ENCODE peak calls at places on chromosome 1, in ten cellular contexts. Y is neural progenitor cell, S is LNCaP clone FGC, L is fibroblast of mammary gland, U is spleen, K is psoas muscle, R is pancreas, T is ovary, C is Peyer's patch, J is brain microvascular endothelial cell. Q is an unnamed sample.

GRCh38 chr1:246815693-246816270 is 91.6 kb downstream of the SCCPDH start:
- DNase-seq in S (no peak), U (no peak), L (peak; percentile 76), R (no peak), Y (no peak), J (no peak), K (no peak), T (no peak), C (no peak), Q (no peak)

GRCh38 chr1:184716158-184716557 is 38.5 kb downstream of the EDEM3 start:
- DNase-seq in K (no peak), C (no peak), S (no peak), J (no peak), U (no peak), R (no peak), T (no peak), L (no peak), Y (no peak), Q (no peak)

GRCh38 chr1:75616436-75617433 is 5.8 kb upstream of the SLC44A5 start:
- DNase-seq in T (peak; percentile 20), R (no peak), C (peak; percentile 46), Y (peak; percentile 75), J (peak; percentile 34), S (no peak), K (no peak), U (peak; percentile 74), L (peak; percentile 20), Q (peak; percentile 63)

GRCh38 chr1:35763211-35763610 is 6.6 kb downstream of the CLSPN start:
- DNase-seq in C (no peak), R (no peak), L (no peak), U (no peak), J (no peak), T (no peak), S (no peak), K (no peak), Y (no peak), Q (no peak)

GRCh38 chr1:232045134-232045533 is 418.5 kb downstream of the DISC1 start:
- DNase-seq in J (no peak), Y (peak; percentile 31), T (no peak), R (no peak), L (no peak), S (no peak), K (no peak), U (no peak), C (no peak), Q (no peak)

GRCh38 chr1:3717715-3718601 is 34.3 kb upstream of the CCDC27 start:
- DNase-seq in L (no peak), U (no peak), S (no peak), T (no peak), K (no peak), J (no peak), R (no peak), Y (peak; percentile 88), C (no peak), Q (no peak)

GRCh38 chr1:37020653-37021277 is 13.6 kb downstream of the GRIK3 start:
- DNase-seq in C (no peak), U (no peak), K (no peak), R (no peak), Y (peak; percentile 89), T (no peak), L (no peak), S (no peak), J (no peak), Q (no peak)

GRCh38 chr1:12460121-12460520 is 157.9 kb downstream of the DHRS3 start:
- DNase-seq in T (no peak), C (no peak), K (no peak), L (no peak), U (no peak), J (no peak), R (peak; percentile 67), Y (no peak), S (no peak), Q (no peak)

GRCh38 chr1:8017495-8018310 is 8.4 kb downstream of the ERRFI1 start:
- DNase-seq in R (no peak), K (peak; percentile 37), S (peak; percentile 61), J (no peak), Y (peak; percentile 48), T (no peak), C (no peak), L (peak; percentile 71), U (no peak), Q (no peak)

DNA sequence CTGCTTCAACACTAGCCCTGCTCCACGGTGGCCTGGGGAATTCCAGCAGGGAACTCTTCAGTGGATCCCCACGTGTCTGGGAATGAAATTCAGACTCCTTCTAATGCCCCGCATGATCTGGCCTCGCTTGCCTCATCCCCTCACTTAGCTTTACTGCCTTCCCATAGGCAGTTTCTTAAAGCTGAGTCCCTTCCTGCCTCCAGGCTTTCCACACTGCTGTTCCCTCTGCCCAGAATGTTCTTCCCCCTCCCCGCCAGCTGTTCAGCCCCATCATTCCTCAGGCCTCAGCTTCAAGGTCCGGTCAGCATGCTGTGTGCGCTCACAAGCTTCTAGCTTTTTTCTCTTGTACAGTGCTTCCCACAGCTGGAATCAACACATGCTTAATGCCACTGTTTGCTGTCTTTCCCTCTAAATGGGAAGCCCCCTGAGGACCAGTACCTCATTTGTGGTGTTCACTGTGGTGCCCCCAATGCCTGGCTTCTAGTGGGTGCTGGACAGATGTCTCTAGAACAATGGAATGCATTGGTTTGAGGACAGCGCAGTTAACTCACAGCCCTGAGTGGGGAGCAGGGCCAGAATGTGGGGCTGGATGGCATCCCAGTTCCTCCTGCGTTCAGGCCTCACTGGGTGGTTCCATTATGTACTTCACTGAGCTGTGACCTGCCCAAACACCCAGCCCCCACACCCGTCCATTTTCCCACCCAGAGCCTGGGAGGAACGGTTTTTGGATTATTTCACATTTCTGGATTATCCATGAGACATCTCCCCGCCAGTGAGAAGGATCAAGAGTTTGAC is 55.0 kb upstream of the WASF2 start:
- DNase-seq in C (no peak), K (no peak), R (no peak), J (no peak), T (peak; percentile 76), S (no peak), L (peak; percentile 63), Y (no peak), U (no peak), Q (peak; percentile 55)
- H3K4me3 ChIP-seq in C (no peak overlapping the region), K (peak overlapping the region; percentile 18), R (no peak overlapping the region), J (no peak overlapping the region), T (no peak overlapping the region), S (no peak overlapping the region), L (no peak overlapping the region), Y (no peak overlapping the region), U (no peak overlapping the region), Q (no peak overlapping the region)

DNA sequence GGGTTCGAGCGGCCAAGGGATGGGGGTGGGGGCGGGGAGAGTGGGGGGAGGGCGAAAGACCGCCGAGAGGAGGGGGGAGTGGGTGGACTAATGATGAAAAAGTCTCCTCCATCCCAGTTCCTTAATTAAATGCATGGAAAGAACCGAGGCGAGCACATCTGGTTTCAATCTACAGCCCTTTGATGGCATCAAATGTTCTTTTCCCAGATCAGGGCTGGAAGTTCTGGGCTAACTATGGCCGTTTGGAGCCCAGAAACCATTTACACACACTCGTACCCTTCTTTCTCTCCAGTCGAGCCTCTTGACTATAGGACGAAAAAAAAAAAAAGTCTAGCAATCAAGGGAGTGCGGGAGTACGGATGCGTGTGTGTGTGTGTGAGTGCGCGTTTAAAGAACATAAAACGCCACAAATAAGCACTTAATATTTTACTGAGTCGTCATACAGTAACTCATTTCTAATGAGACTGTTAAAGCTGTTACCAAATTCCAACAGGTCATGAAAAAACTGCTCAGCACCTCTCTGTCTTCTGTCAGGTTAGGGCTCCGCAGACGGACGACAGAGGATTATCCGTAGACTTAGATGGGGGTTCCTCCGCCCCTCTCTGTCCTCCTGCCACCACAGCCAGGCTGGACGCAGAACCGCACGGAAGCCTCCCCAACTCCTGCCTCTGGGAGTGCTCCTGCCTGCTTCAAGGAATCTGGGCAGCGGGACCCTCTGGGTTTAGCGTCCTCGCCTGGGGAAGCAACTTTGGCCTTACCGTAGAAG is 2.1 kb upstream of the PRRX1 start:
- DNase-seq in C (peak; percentile 43), U (no peak), Y (peak; percentile 85), R (no peak), J (peak; percentile 37), L (peak; percentile 75), T (peak; percentile 67), K (peak; percentile 61), S (no peak), Q (peak; percentile 80)
- TF ChIP-seq CTCF in C (no peak), U (no peak), Y (no peak), R (no peak), J (peak; percentile 39), L (peak; percentile 16), T (no peak), K (peak; percentile 18), S (no peak), Q (no peak)

DNA sequence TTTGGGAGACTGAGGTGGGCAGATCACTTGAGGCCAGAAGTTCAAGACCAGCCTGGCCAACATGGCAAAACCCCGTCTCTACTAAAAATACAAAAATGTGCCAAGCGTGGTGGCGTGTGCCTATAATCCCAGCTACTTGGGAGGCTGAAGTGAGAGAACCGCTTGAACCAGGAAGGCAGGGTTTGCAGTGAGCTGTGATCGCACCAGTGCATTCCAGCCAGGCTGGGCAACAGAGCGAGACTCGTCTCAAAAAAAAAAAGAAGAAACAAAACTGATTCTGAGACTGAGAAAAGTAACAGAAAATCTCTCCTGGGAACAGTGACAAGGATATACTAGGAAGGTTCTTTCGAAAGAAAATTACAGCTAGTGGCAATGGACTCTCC is 20.9 kb downstream of the USP48 start:
- DNase-seq in L (no peak), T (no peak), J (no peak), C (no peak), Y (no peak), U (no peak), S (no peak), R (no peak), K (no peak), Q (no peak)
- H3K4me3 ChIP-seq in L (no peak overlapping the region), T (no peak overlapping the region), J (no peak overlapping the region), C (no peak overlapping the region), Y (no peak overlapping the region), U (no peak overlapping the region), S (no peak overlapping the region), R (no peak overlapping the region), K (no peak overlapping the region), Q (no peak overlapping the region)

DNA sequence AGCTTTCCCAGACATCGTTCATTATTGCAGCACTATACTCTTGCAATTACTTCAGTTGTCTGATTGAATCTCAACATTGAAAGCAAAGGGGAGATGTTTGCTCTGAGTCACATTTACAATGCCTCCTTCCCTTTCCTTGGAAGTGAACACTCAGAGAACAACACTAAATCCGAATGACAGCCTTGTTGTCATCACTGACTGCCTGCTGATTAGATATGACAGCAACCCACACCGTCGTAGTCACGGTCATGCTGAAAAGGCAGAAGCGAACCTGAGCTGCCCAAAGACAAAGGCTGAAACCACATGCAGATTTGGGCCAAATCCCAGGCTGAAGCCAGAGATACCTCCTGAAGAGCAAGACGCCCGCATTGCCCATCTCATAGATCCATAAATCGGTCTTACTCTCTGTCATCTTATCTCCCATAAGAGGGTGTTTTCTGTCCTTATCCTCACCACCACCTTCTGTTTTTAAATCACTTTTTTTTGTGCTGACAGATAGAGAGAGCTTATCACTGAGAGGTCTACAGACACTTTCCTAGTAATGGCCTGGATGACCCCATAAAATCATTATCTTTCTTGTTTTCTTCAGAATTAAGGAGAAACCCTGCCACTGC is 47.5 kb downstream of the TMCO4 start:
- DNase-seq in J (no peak), U (no peak), R (no peak), K (no peak), Y (no peak), C (no peak), S (no peak), L (no peak), T (no peak), Q (no peak)
- TF ChIP-seq CTCF in J (no peak), U (no peak), R (no peak), K (no peak), Y (no peak), C (no peak), S (no peak), L (no peak), T (no peak), Q (no peak)